ENCODE peak calls at places on chromosomes 2 and 18, in nine cellular contexts. C is IMR-90, I is heart left ventricle, T is uterus, R is A549, A is adrenal gland, L is endothelial cell of umbilical vein, Q is tibial nerve, O is breast epithelium. D is an unnamed sample.

GRCh38 chr2:176297737-176298136 is 28.5 kb downstream of the MTX2 start:
- DNase-seq in C (no peak), I (no peak), T (no peak), R (no peak), A (no peak), L (no peak), Q (no peak), O (no peak), D (no peak)

GRCh38 chr18:41745166-41746049 is 209.6 kb upstream of the PIK3C3 start:
- DNase-seq in C (peak; percentile 6), I (peak; percentile 38), T (no peak), R (peak; percentile 22), A (peak; percentile 70), L (peak; percentile 71), Q (no peak), O (peak; percentile 32), D (no peak)

GRCh38 chr2:32739679-32740078 is 111.8 kb downstream of the TTC27 start:
- DNase-seq in C (no peak), I (no peak), T (no peak), R (no peak), A (no peak), L (no peak), Q (no peak), O (no peak), D (no peak)

GRCh38 chr2:52502476-52502860 is 1265.1 kb upstream of the CHAC2 start:
- DNase-seq in C (no peak), I (no peak), T (no peak), R (no peak), A (no peak), L (no peak), Q (no peak), O (no peak), D (no peak)

GRCh38 chr18:55403555-55403954 is 184.4 kb downstream of the TCF4 start:
- DNase-seq in C (no peak), I (no peak), T (no peak), R (no peak), A (no peak), L (no peak), Q (no peak), O (no peak), D (no peak)

GRCh38 chr2:160582481-160583161 is 89.0 kb upstream of the RBMS1 start:
- DNase-seq in C (peak; percentile 75), I (no peak), T (no peak), R (peak; percentile 67), A (peak; percentile 47), L (no peak), Q (no peak), O (peak; percentile 67), D (no peak)

GRCh38 chr2:25784408-25784807 is 93.9 kb downstream of the ASXL2 start:
- DNase-seq in C (no peak), I (no peak), T (no peak), R (no peak), A (no peak), L (no peak), Q (no peak), O (no peak), D (no peak)

GRCh38 chr2:239873656-239874635 is 151.2 kb downstream of the NDUFA10 start:
- DNase-seq in C (no peak), I (no peak), T (no peak), R (no peak), A (no peak), L (no peak), Q (peak; percentile 2), O (no peak), D (peak; percentile 59)

GRCh38 chr2:233053928-233054774 is 6.0 kb upstream of the INPP5D start:
- DNase-seq in C (peak; percentile 23), I (peak; percentile 56), T (no peak), R (peak; percentile 59), A (peak; percentile 77), L (peak; percentile 34), Q (no peak), O (no peak), D (no peak)

GRCh38 chr2:223928113-223929006 is 16.8 kb downstream of the WDFY1 start:
- DNase-seq in C (no peak), I (no peak), T (no peak), R (no peak), A (no peak), L (no peak), Q (no peak), O (no peak), D (no peak)

GRCh38 chr2:86484385-86484784 is 43.2 kb downstream of the KDM3A start:
- DNase-seq in C (no peak), I (no peak), T (no peak), R (no peak), A (no peak), L (no peak), Q (no peak), O (no peak), D (no peak)

GRCh38 chr2:86488561-86489250 is 47.5 kb downstream of the KDM3A start:
- DNase-seq in C (no peak), I (no peak), T (no peak), R (no peak), A (no peak), L (no peak), Q (no peak), O (no peak), D (no peak)

GRCh38 chr2:86485103-86485502 is 43.9 kb downstream of the KDM3A start:
- DNase-seq in C (peak; percentile 48), I (no peak), T (no peak), R (no peak), A (no peak), L (no peak), Q (no peak), O (no peak), D (no peak)

GRCh38 chr2:86489542-86489941 is 48.4 kb downstream of the KDM3A start:
- DNase-seq in C (no peak), I (no peak), T (no peak), R (no peak), A (no peak), L (no peak), Q (no peak), O (no peak), D (no peak)

DNA sequence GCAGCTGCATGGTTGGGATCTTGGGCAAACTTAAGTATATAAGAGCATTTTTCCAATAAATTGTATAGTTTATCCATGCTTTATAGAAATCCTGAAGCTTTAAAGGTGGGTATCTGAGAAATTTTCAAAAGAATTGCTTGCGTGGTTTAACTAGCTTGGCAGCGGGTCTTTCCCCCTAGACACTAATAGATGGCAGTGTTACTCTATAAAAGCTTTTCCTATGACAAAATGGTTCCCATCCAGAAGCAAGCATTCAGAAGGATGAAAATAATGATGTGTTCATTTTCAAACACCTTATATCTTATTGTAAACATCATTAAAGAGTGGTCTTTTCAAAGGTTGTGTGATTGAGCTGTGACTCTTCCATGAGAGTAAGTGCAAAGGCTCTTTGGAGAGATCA is 45.9 kb downstream of the KDM3A start:
- DNase-seq in C (no peak), I (no peak), T (no peak), R (peak; percentile 18), A (no peak), L (no peak), Q (no peak), O (no peak), D (no peak)
- TF ChIP-seq CTCF in C (no peak), I (no peak), T (no peak), R (peak; percentile 20), A (no peak), L (no peak), Q (no peak), O (no peak), D (no peak)

GRCh38 chr2:64915510-64915900 is 73.7 kb upstream of the SLC1A4 start:
- DNase-seq in C (no peak), I (no peak), T (peak; percentile 60), R (no peak), A (no peak), L (no peak), Q (no peak), O (no peak), D (no peak)

GRCh38 chr2:64918220-64918886 is 70.8 kb upstream of the SLC1A4 start:
- DNase-seq in C (no peak), I (no peak), T (no peak), R (no peak), A (no peak), L (no peak), Q (no peak), O (no peak), D (no peak)

GRCh38 chr2:64913357-64913869 is 75.8 kb upstream of the SLC1A4 start:
- DNase-seq in C (no peak), I (no peak), T (no peak), R (peak; percentile 35), A (no peak), L (no peak), Q (no peak), O (no peak), D (no peak)

GRCh38 chr2:64914247-64914646 is 75.0 kb upstream of the SLC1A4 start:
- DNase-seq in C (no peak), I (no peak), T (no peak), R (no peak), A (no peak), L (no peak), Q (no peak), O (no peak), D (no peak)

GRCh38 chr2:64914735-64915509 is 74.3 kb upstream of the SLC1A4 start:
- DNase-seq in C (peak; percentile 68), I (peak; percentile 41), T (peak; percentile 83), R (no peak), A (no peak), L (no peak), Q (no peak), O (no peak), D (no peak)
- H3K4me3 ChIP-seq in C (no peak overlapping the region), I (no peak overlapping the region), T (no peak overlapping the region), R (no peak overlapping the region), A (no peak overlapping the region), L (no peak overlapping the region), Q (no peak overlapping the region), O (no peak overlapping the region), D (no peak overlapping the region)

DNA sequence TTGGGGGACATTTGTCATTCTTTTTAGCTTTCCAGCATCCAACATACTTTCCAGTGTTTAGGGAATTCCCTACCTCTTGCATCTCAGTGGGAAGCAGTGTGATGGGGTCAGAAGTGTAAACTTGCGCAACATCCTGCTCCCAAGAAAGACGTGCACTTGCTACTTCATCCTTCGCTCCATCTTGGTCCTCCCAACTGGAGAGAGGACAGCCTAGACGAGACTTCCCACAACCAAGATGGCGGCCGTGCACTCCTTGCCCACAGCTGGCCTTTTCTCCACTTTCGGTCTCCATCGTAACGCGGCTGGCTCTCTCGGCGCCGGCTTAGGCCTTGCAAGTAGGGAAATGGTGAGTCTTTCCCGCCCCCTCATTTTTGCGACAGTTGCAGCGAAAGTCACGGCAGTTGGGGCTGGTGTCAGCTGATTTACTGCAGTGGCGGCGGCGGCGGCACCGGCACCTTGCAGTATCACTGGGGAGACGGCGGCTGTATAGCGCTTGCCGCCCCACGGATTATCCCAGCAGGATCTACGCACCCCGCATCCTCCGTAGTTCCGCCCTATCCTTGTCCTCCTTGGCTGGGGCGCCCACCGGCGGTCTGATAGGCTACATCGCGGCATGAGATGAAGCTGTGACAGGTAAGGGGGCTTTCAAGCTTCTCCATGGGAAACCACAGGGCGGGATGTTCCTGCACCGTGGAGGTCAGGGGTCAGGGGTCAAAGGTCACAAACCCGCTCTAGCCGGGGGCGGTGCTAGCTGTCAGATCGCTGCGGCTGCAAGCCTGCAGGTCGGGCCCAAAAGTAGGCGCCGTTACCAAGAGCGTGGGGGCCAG is at the start of gene WDR7:
- DNase-seq in C (peak; percentile 98), I (peak; percentile 99), T (peak; percentile 97), R (peak; percentile 97), A (peak; percentile 98), L (peak; percentile 98), Q (peak; percentile 94), O (peak; percentile 95), D (peak; percentile 97)
- TF ChIP-seq POLR2A in C (no peak), I (no peak), T (no peak), R (no peak), A (peak; percentile 63), L (no peak), Q (no peak), O (no peak), D (no peak)

GRCh38 chr2:231530099-231531085 is at the start of gene NMUR1:
- DNase-seq in C (no peak), I (peak; percentile 77), T (peak; percentile 31), R (peak; percentile 52), A (peak; percentile 47), L (peak; percentile 39), Q (peak; percentile 38), O (no peak), D (peak; percentile 87)
- TF ChIP-seq CTCF in C (peak; percentile 66), I (peak; percentile 87), T (peak; percentile 72), R (peak; percentile 90), A (peak; percentile 69), L (peak; percentile 91), Q (peak; percentile 87), O (peak; percentile 64), D (no peak)